ENCODE peak calls at places on chromosomes 12 and 14, in six cellular contexts. One of them, this sample, is unnamed.

GRCh38 chr12:71938728-71939385 is at the start of gene TPH2:
- DNase-seq in ureter: no peak
- DNase-seq in T-helper 2 cell: no peak
- DNase-seq in NCI-H2171: no peak
- DNase-seq in activated naive CD4-positive, alpha-beta T cell: peak
- DNase-seq in HFF-Myc: no peak
- DNase-seq in this sample: peak

GRCh38 chr12:103269962-103270361 is 225.8 kb downstream of the C12orf42 start:
- DNase-seq in HFF-Myc: no peak
- DNase-seq in ureter: no peak
- DNase-seq in T-helper 2 cell: no peak
- DNase-seq in NCI-H2171: no peak
- DNase-seq in activated naive CD4-positive, alpha-beta T cell: no peak
- DNase-seq in this sample: no peak

GRCh38 chr12:92927436-92928116 is 1.5 kb downstream of the EEA1 start:
- DNase-seq in NCI-H2171: no peak
- DNase-seq in activated naive CD4-positive, alpha-beta T cell: no peak
- DNase-seq in HFF-Myc: peak
- DNase-seq in ureter: no peak
- DNase-seq in T-helper 2 cell: peak
- DNase-seq in this sample: no peak

GRCh38 chr12:108858399-108859074 is 1.2 kb upstream of the SSH1 start:
- DNase-seq in HFF-Myc: no peak
- DNase-seq in ureter: no peak
- DNase-seq in NCI-H2171: no peak
- DNase-seq in T-helper 2 cell: no peak
- DNase-seq in activated naive CD4-positive, alpha-beta T cell: no peak
- DNase-seq in this sample: no peak

GRCh38 chr12:124867389-124867930 is 3.8 kb upstream of the SCARB1 start:
- DNase-seq in HFF-Myc: no peak
- DNase-seq in activated naive CD4-positive, alpha-beta T cell: no peak
- DNase-seq in ureter: no peak
- DNase-seq in T-helper 2 cell: no peak
- DNase-seq in NCI-H2171: no peak
- DNase-seq in this sample: no peak

GRCh38 chr14:73977896-73978295 is 27.8 kb downstream of the COQ6 start:
- DNase-seq in ureter: no peak
- DNase-seq in activated naive CD4-positive, alpha-beta T cell: no peak
- DNase-seq in T-helper 2 cell: no peak
- DNase-seq in HFF-Myc: no peak
- DNase-seq in NCI-H2171: no peak
- DNase-seq in this sample: no peak

GRCh38 chr12:119649202-119649808 is 18.6 kb upstream of the PRKAB1 start:
- DNase-seq in T-helper 2 cell: no peak
- DNase-seq in activated naive CD4-positive, alpha-beta T cell: no peak
- DNase-seq in HFF-Myc: no peak
- DNase-seq in ureter: no peak
- DNase-seq in NCI-H2171: no peak
- DNase-seq in this sample: no peak

GRCh38 chr14:58427289-58428010 is at the start of the genes KIAA0586 and TIMM9:
- DNase-seq in HFF-Myc: peak
- DNase-seq in NCI-H2171: peak
- DNase-seq in ureter: peak
- DNase-seq in T-helper 2 cell: peak
- DNase-seq in activated naive CD4-positive, alpha-beta T cell: peak
- DNase-seq in this sample: peak

GRCh38 chr14:104687601-104688504 is 1.6 kb upstream of the INF2 start:
- DNase-seq in ureter: peak
- DNase-seq in T-helper 2 cell: no peak
- DNase-seq in NCI-H2171: no peak
- DNase-seq in HFF-Myc: no peak
- DNase-seq in activated naive CD4-positive, alpha-beta T cell: no peak
- DNase-seq in this sample: no peak

GRCh38 chr12:115404761-115405470 is 720.9 kb upstream of the TBX3 start:
- DNase-seq in NCI-H2171: no peak
- DNase-seq in activated naive CD4-positive, alpha-beta T cell: no peak
- DNase-seq in HFF-Myc: peak
- DNase-seq in ureter: no peak
- DNase-seq in T-helper 2 cell: no peak
- DNase-seq in this sample: no peak

GRCh38 chr12:34253674-34254073 is 231.4 kb downstream of the ALG10 start:
- DNase-seq in NCI-H2171: no peak
- DNase-seq in T-helper 2 cell: no peak
- DNase-seq in HFF-Myc: no peak
- DNase-seq in activated naive CD4-positive, alpha-beta T cell: no peak
- DNase-seq in ureter: no peak
- DNase-seq in this sample: no peak

GRCh38 chr12:110252716-110253115 is 28.3 kb upstream of the ATP2A2 start:
- DNase-seq in activated naive CD4-positive, alpha-beta T cell: no peak
- DNase-seq in ureter: no peak
- DNase-seq in NCI-H2171: no peak
- DNase-seq in T-helper 2 cell: no peak
- DNase-seq in HFF-Myc: no peak
- DNase-seq in this sample: no peak

GRCh38 chr12:7241404-7242005 is 52.0 kb downstream of the PEX5 start:
- DNase-seq in NCI-H2171: no peak
- DNase-seq in activated naive CD4-positive, alpha-beta T cell: no peak
- DNase-seq in ureter: no peak
- DNase-seq in HFF-Myc: peak
- DNase-seq in T-helper 2 cell: no peak
- DNase-seq in this sample: no peak

GRCh38 chr12:52221912-52222457 is 11.1 kb upstream of the KRT7 start:
- DNase-seq in ureter: no peak
- DNase-seq in activated naive CD4-positive, alpha-beta T cell: no peak
- DNase-seq in HFF-Myc: no peak
- DNase-seq in NCI-H2171: no peak
- DNase-seq in T-helper 2 cell: no peak
- DNase-seq in this sample: no peak

GRCh38 chr12:124283326-124283725 is 11.6 kb upstream of the RFLNA start:
- DNase-seq in ureter: no peak
- DNase-seq in T-helper 2 cell: no peak
- DNase-seq in HFF-Myc: no peak
- DNase-seq in NCI-H2171: no peak
- DNase-seq in activated naive CD4-positive, alpha-beta T cell: no peak
- DNase-seq in this sample: no peak

GRCh38 chr14:87111141-87111540 is 881.8 kb downstream of the GALC start:
- DNase-seq in T-helper 2 cell: no peak
- DNase-seq in HFF-Myc: no peak
- DNase-seq in activated naive CD4-positive, alpha-beta T cell: no peak
- DNase-seq in NCI-H2171: no peak
- DNase-seq in ureter: no peak
- DNase-seq in this sample: no peak

This sample was measured in type B pancreatic cell.